ENCODE peak calls at places on chromosomes 13 and 19, in four cellular contexts. One of them, this sample, is unnamed.

GRCh38 chr19:45577111-45577905 is 7.3 kb downstream of the OPA3 start:
- DNase-seq in fibroblast of lung: peak; percentile 96
- DNase-seq in astrocyte: peak; percentile 94
- DNase-seq in GM23248: peak; percentile 97
- DNase-seq in this sample: peak; percentile 99

GRCh38 chr19:11404588-11405258 is 14.4 kb downstream of the RGL3 start:
- DNase-seq in fibroblast of lung: no peak
- DNase-seq in astrocyte: no peak
- DNase-seq in GM23248: no peak
- DNase-seq in this sample: no peak

GRCh38 chr13:32530841-32531253 is 7.7 kb downstream of the N4BP2L2 start:
- DNase-seq in fibroblast of lung: peak; percentile 71
- DNase-seq in astrocyte: peak; percentile 63
- DNase-seq in GM23248: peak; percentile 67
- DNase-seq in this sample: peak; percentile 21

GRCh38 chr19:35291916-35292315 is at the start of gene MAG:
- DNase-seq in fibroblast of lung: no peak
- DNase-seq in astrocyte: no peak
- DNase-seq in GM23248: no peak
- DNase-seq in this sample: no peak

GRCh38 chr13:31846984-31847752 is 107.8 kb downstream of the RXFP2 start:
- DNase-seq in fibroblast of lung: no peak
- DNase-seq in astrocyte: no peak
- DNase-seq in GM23248: peak; percentile 58
- DNase-seq in this sample: no peak

GRCh38 chr13:36345438-36346221 is 564 bp downstream of the SPART start:
- DNase-seq in fibroblast of lung: peak; percentile 87
- DNase-seq in astrocyte: peak; percentile 86
- DNase-seq in GM23248: peak; percentile 94
- DNase-seq in this sample: peak; percentile 83

GRCh38 chr13:112874751-112875300 is 94.2 kb upstream of the MCF2L start:
- DNase-seq in fibroblast of lung: no peak
- DNase-seq in astrocyte: no peak
- DNase-seq in GM23248: no peak
- DNase-seq in this sample: no peak

GRCh38 chr13:41418027-41418426 is 39.3 kb upstream of the RGCC start:
- DNase-seq in fibroblast of lung: peak; percentile 89
- DNase-seq in astrocyte: peak; percentile 87
- DNase-seq in GM23248: no peak
- DNase-seq in this sample: no peak

GRCh38 chr19:30447276-30447870 is 75.2 kb downstream of the ZNF536 start:
- DNase-seq in fibroblast of lung: peak; percentile 15
- DNase-seq in astrocyte: peak; percentile 6
- DNase-seq in GM23248: peak; percentile 51
- DNase-seq in this sample: no peak

GRCh38 chr19:742540-743075 is 8.3 kb upstream of the MISP start:
- DNase-seq in fibroblast of lung: no peak
- DNase-seq in astrocyte: no peak
- DNase-seq in GM23248: no peak
- DNase-seq in this sample: no peak

GRCh38 chr13:113634279-113635047 is 23.5 kb downstream of the ATP4B start:
- DNase-seq in fibroblast of lung: no peak
- DNase-seq in astrocyte: no peak
- DNase-seq in GM23248: no peak
- DNase-seq in this sample: no peak

GRCh38 chr13:33017410-33017929 is 1.2 kb downstream of the KL start:
- DNase-seq in fibroblast of lung: peak; percentile 55
- DNase-seq in astrocyte: peak; percentile 44
- DNase-seq in GM23248: peak; percentile 38
- DNase-seq in this sample: peak; percentile 31

GRCh38 chr13:42968906-42969305 is 23.1 kb downstream of the EPSTI1 start:
- DNase-seq in fibroblast of lung: no peak
- DNase-seq in astrocyte: no peak
- DNase-seq in GM23248: no peak
- DNase-seq in this sample: no peak

GRCh38 chr19:20999731-21000352 is 20.6 kb upstream of the ZNF430 start:
- DNase-seq in fibroblast of lung: peak; percentile 88
- DNase-seq in astrocyte: peak; percentile 83
- DNase-seq in GM23248: peak; percentile 97
- DNase-seq in this sample: peak; percentile 94

GRCh38 chr13:74325106-74325505 is 190.9 kb upstream of the KLF12 start:
- DNase-seq in fibroblast of lung: peak; percentile 84
- DNase-seq in astrocyte: peak; percentile 77
- DNase-seq in GM23248: peak; percentile 59
- DNase-seq in this sample: peak; percentile 31

GRCh38 chr19:8116437-8117293 is 32.7 kb downstream of the FBN3 start:
- DNase-seq in fibroblast of lung: no peak
- DNase-seq in astrocyte: no peak
- DNase-seq in GM23248: no peak
- DNase-seq in this sample: no peak

GRCh38 chr19:45079911-45080469 is 930 bp downstream of the GEMIN7 start:
- DNase-seq in fibroblast of lung: no peak
- DNase-seq in astrocyte: no peak
- DNase-seq in GM23248: no peak
- DNase-seq in this sample: no peak

GRCh38 chr19:30694156-30694555 is 322.0 kb downstream of the ZNF536 start:
- DNase-seq in fibroblast of lung: no peak
- DNase-seq in astrocyte: no peak
- DNase-seq in GM23248: no peak
- DNase-seq in this sample: no peak

GRCh38 chr13:50198508-50198907 is 183.3 kb downstream of the KCNRG start:
- DNase-seq in fibroblast of lung: peak; percentile 21
- DNase-seq in astrocyte: no peak
- DNase-seq in GM23248: peak; percentile 62
- DNase-seq in this sample: peak; percentile 83

GRCh38 chr13:49645451-49645850 is 17.1 kb downstream of the ARL11 start:
- DNase-seq in fibroblast of lung: no peak
- DNase-seq in astrocyte: no peak
- DNase-seq in GM23248: no peak
- DNase-seq in this sample: no peak

GRCh38 chr19:4969772-4970531 is 1.0 kb downstream of the KDM4B start:
- DNase-seq in fibroblast of lung: peak; percentile 23
- DNase-seq in astrocyte: no peak
- DNase-seq in GM23248: peak; percentile 73
- DNase-seq in this sample: peak; percentile 27

GRCh38 chr13:101691326-101691725 is 238.9 kb downstream of the ITGBL1 start:
- DNase-seq in fibroblast of lung: no peak
- DNase-seq in astrocyte: no peak
- DNase-seq in GM23248: peak; percentile 59
- DNase-seq in this sample: peak; percentile 23

GRCh38 chr19:57759096-57759495 is 10.4 kb upstream of the ZNF586 start:
- DNase-seq in fibroblast of lung: no peak
- DNase-seq in astrocyte: no peak
- DNase-seq in GM23248: no peak
- DNase-seq in this sample: no peak

GRCh38 chr19:13866463-13867046 is 10.4 kb upstream of the NANOS3 start:
- DNase-seq in fibroblast of lung: no peak
- DNase-seq in astrocyte: no peak
- DNase-seq in GM23248: no peak
- DNase-seq in this sample: no peak

GRCh38 chr19:13865578-13866462 is 11.1 kb upstream of the NANOS3 start:
- DNase-seq in fibroblast of lung: no peak
- DNase-seq in astrocyte: no peak
- DNase-seq in GM23248: peak; percentile 54
- DNase-seq in this sample: no peak

GRCh38 chr19:13865243-13865577 is 11.7 kb upstream of the NANOS3 start:
- DNase-seq in fibroblast of lung: no peak
- DNase-seq in astrocyte: no peak
- DNase-seq in GM23248: no peak
- DNase-seq in this sample: no peak

GRCh38 chr19:13864223-13864512 is 12.8 kb upstream of the NANOS3 start:
- DNase-seq in fibroblast of lung: no peak
- DNase-seq in astrocyte: no peak
- DNase-seq in GM23248: no peak
- DNase-seq in this sample: no peak

DNA sequence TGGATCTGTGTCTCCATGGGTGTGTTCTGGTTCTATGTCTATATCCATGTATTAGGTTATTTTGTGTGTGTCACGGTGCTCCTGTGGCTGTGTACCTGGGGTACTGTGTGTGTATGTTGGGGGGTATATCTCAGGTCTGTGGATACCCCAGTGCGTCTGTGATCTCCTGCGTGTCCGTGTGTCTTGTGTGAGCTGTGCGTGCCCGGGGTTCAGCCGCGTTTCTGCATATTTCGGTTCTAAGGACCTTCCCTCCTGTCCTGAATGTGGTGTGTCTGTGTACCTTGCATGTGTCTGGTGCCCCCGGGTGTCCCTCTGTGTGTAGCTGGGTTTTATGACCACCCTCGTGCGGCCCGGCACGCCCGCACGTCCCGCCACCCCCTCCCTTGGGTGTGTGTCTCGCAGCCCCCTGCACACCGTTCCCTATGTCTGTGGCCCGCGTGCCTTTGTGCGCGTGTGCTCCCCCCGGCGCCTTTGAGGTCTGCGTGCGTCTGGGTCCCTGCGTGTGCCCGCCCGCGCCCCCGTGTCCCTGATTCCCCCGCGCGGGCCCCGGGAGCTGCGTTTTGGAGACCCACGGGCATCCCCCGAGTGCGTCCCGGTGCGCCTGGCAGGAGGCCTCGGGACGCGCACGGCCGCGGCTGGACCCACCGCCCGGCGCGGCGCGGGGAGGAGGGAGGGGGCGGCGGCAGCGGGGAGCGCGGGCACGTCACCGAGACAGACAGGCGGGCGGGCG is 12.3 kb upstream of the NANOS3 start:
- DNase-seq in fibroblast of lung: no peak
- DNase-seq in astrocyte: no peak
- DNase-seq in GM23248: no peak
- DNase-seq in this sample: no peak
- TF ChIP-seq EZH2 in fibroblast of lung: peak; percentile 71
- TF ChIP-seq EZH2 in astrocyte: no peak
- TF ChIP-seq EZH2 in GM23248: no peak
- TF ChIP-seq EZH2 in this sample: peak; percentile 60

GRCh38 chr13:110507678-110508381 is 53.7 kb downstream of the RAB20 start:
- DNase-seq in fibroblast of lung: no peak
- DNase-seq in astrocyte: no peak
- DNase-seq in GM23248: no peak
- DNase-seq in this sample: no peak
- H3K36me3 ChIP-seq in fibroblast of lung: peaks cover 23% of the 10 kb centered on the region
- H3K36me3 ChIP-seq in astrocyte: peaks cover 60% of the 10 kb centered on the region
- H3K36me3 ChIP-seq in GM23248: peaks cover 14% of the 10 kb centered on the region
- H3K36me3 ChIP-seq in this sample: peaks cover 12% of the 10 kb centered on the region

DNA sequence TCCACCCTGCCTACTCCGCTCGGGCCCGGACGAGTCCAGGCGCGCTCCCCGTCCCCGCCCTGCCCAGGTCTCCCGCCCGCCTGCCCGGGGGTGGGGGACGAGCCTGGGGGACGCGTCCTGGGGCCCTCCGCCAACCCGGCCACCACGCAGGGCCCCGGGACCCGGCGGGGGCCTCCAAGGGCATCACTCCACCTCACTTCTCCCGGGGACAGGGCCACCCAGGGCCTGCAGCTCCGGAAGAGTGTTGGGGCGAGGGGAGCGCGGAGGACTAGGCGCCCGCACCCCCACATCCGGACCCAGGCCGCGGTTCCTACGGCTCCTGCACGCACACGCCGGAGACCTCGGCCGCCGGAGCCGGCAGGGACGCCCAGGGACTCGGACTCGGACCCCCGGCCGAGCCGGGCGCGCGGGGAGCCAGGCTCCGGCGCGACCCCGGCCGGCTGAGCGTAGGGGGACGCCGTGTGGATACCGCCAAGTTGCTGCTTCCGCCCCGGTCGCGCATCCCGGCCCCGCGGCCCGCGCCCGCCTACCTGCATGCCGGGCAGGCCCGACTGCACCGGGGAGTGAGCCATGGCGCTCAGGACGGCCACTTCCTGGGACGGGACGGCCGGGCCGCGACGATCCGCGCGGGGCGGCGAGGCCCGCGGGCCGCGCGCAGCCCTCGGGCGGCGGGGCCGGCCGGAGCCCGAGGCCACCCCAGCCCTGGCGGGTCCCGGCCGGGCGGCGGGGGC is 527 bp downstream of the STK24 start:
- DNase-seq in fibroblast of lung: peak; percentile 38
- DNase-seq in astrocyte: no peak
- DNase-seq in GM23248: peak; percentile 67
- DNase-seq in this sample: peak; percentile 67
- H2AFZ ChIP-seq in fibroblast of lung: no peak overlapping the region
- H2AFZ ChIP-seq in astrocyte: no peak overlapping the region
- H2AFZ ChIP-seq in GM23248: no peak overlapping the region
- H2AFZ ChIP-seq in this sample: peak overlapping the region; percentile 57

GRCh38 chr13:99975626-99976025 is 4.1 kb upstream of the ZIC5 start:
- DNase-seq in fibroblast of lung: no peak
- DNase-seq in astrocyte: no peak
- DNase-seq in GM23248: no peak
- DNase-seq in this sample: no peak
- TF ChIP-seq EZH2 in fibroblast of lung: no peak
- TF ChIP-seq EZH2 in astrocyte: no peak
- TF ChIP-seq EZH2 in GM23248: no peak
- TF ChIP-seq EZH2 in this sample: no peak

This sample was measured in mammary epithelial cell.